ENCODE peak calls at places on chromosomes 11 and 22, in ten cellular contexts. Z is AG09309, L is fibroblast of villous mesenchyme, J is tibial nerve, E is OCI-LY7, X is uterus, S is WTC11, A is cardiac muscle cell, W is colonic mucosa, C is astrocyte of the spinal cord. V is an unnamed sample.
A peak's percentile ranks its signal among the peaks of the same experiment; 100 is the strongest.

GRCh38 chr11:1643146-1643690 is 13.6 kb downstream of the KRTAP5-5 start:
- DNase-seq in J (no peak), E (no peak), W (no peak), X (no peak), A (no peak), L (no peak), S (no peak), Z (no peak), C (no peak), V (peak; percentile 54)

GRCh38 chr22:49575703-49576081 is 252.0 kb downstream of the BRD1 start:
- DNase-seq in C (no peak), A (no peak), J (no peak), X (no peak), L (no peak), E (no peak), Z (no peak), S (no peak), W (no peak), V (peak; percentile 55)

GRCh38 chr11:46142561-46142960 is 21.3 kb upstream of the PHF21A start:
- DNase-seq in E (no peak), S (no peak), W (no peak), L (no peak), J (no peak), A (no peak), C (no peak), X (no peak), Z (no peak), V (no peak)

GRCh38 chr11:62372871-62373270 is 35.6 kb downstream of the ASRGL1 start:
- DNase-seq in Z (no peak), A (no peak), W (no peak), X (no peak), L (no peak), J (no peak), C (no peak), S (no peak), E (no peak), V (no peak)

GRCh38 chr22:50622723-50623327 is 5.1 kb downstream of the ARSA start:
- DNase-seq in X (no peak), J (no peak), W (peak; percentile 91), E (peak; percentile 44), A (no peak), L (no peak), Z (no peak), S (no peak), C (no peak), V (peak; percentile 87)

GRCh38 chr11:86672007-86672621 is at the start of gene ME3:
- DNase-seq in J (peak; percentile 33), C (peak; percentile 58), W (peak; percentile 71), S (peak; percentile 53), L (peak; percentile 52), E (no peak), Z (no peak), A (peak; percentile 49), X (peak; percentile 63), V (peak; percentile 87)

GRCh38 chr22:46336119-46337078 is 885 bp downstream of the TRMU start:
- DNase-seq in C (no peak), J (no peak), A (peak; percentile 63), S (peak; percentile 30), L (peak; percentile 21), W (peak; percentile 43), X (no peak), E (peak; percentile 27), Z (no peak), V (peak; percentile 81)

GRCh38 chr22:26318975-26319374 is 110.1 kb upstream of the ASPHD2 start:
- DNase-seq in A (no peak), W (no peak), X (no peak), S (no peak), J (no peak), C (no peak), E (no peak), Z (no peak), L (no peak), V (no peak)

GRCh38 chr11:123308077-123308476 is 113.0 kb upstream of the CLMP start:
- DNase-seq in X (no peak), Z (peak; percentile 91), A (peak; percentile 87), L (peak; percentile 87), E (no peak), J (peak; percentile 8), S (no peak), C (peak; percentile 45), W (no peak), V (no peak)

GRCh38 chr22:22941831-22942510 is 54.4 kb downstream of the IGLL5 start:
- DNase-seq in Z (no peak), J (no peak), E (peak; percentile 53), W (peak; percentile 14), A (no peak), C (no peak), X (peak; percentile 7), L (no peak), S (peak; percentile 3), V (no peak)

GRCh38 chr22:31144223-31144622 is 3.9 kb upstream of the PLA2G3 start:
- DNase-seq in A (no peak), S (no peak), E (no peak), Z (no peak), J (no peak), C (no peak), X (no peak), W (no peak), L (peak; percentile 37), V (no peak)

GRCh38 chr11:122733301-122733686 is 77.8 kb downstream of the UBASH3B start:
- DNase-seq in A (no peak), Z (no peak), L (peak; percentile 80), X (no peak), W (no peak), E (no peak), C (peak; percentile 83), S (no peak), J (peak; percentile 55), V (no peak)

GRCh38 chr22:19038164-19038546 is 84.1 kb downstream of the DGCR2 start:
- DNase-seq in Z (no peak), J (no peak), S (peak; percentile 7), L (no peak), C (no peak), X (no peak), E (no peak), A (no peak), W (no peak), V (peak; percentile 43)

GRCh38 chr11:69969890-69970784 is 108.0 kb upstream of the ANO1 start:
- DNase-seq in X (no peak), L (no peak), J (no peak), W (no peak), E (no peak), Z (no peak), C (no peak), A (no peak), S (no peak), V (no peak)

GRCh38 chr22:19892249-19892879 is 37.7 kb upstream of the GNB1L start:
- DNase-seq in A (no peak), Z (no peak), E (peak; percentile 66), L (peak; percentile 80), J (no peak), X (peak; percentile 47), S (no peak), W (no peak), C (peak; percentile 46), V (peak; percentile 65)

GRCh38 chr11:7846003-7846402 is 49.3 kb upstream of the OR5P2 start:
- DNase-seq in A (no peak), S (no peak), X (no peak), Z (no peak), E (no peak), W (no peak), L (no peak), C (no peak), J (no peak), V (no peak)

GRCh38 chr11:7851391-7851790 is 54.6 kb upstream of the OR5P2 start:
- DNase-seq in A (no peak), W (no peak), L (no peak), J (no peak), S (no peak), X (no peak), Z (no peak), C (no peak), E (no peak), V (no peak)
- TF ChIP-seq CTCF in A (no peak), W (no peak), L (no peak), J (no peak), S (no peak), X (no peak), Z (no peak), C (no peak), E (peak; percentile 69), V (no peak)

DNA sequence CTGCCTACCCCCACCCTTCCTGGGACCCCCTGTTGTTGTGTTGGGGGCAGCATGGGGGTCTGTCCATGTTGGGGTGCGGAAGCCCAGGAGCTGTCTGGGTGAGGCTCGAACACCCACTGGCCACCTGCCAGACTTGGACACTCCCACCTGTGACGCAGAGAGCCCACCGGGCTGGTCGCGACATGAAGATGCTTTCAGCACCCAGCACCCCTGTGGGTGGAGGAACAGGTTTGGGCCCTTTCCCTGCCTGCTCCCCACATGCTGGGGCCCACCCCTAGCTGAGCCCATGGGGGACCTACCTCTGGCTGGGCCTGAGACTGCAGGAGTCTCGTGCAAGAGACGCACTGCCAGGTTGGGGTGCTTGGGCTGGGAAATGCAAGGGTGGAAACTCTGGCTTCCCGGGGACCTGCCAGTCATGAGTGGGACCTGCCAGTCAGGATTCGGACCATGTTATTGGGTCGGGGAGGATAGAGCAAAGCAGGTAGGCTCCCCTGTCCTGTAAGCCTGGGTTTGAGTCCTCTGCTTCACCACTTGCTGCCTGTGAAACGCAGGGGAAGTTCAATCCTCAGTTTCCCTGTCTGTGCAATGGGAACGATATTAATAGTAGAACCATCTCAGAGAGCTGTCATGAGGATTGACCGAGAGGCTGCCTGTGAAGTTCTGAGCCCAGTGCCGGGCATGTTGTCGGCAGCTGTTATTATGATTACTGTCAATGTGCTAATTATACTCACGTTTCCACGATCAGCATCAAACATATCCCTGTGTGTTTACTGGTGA is 24.1 kb downstream of the KIAA1671 start:
- DNase-seq in W (no peak), J (no peak), Z (no peak), X (no peak), A (no peak), S (no peak), L (no peak), C (no peak), E (no peak), V (no peak)
- TF ChIP-seq CTCF in W (no peak), J (no peak), Z (no peak), X (no peak), A (no peak), S (no peak), L (no peak), C (no peak), E (no peak), V (no peak)

GRCh38 chr11:26651916-26652315 is 69.9 kb downstream of the SLC5A12 start:
- DNase-seq in X (no peak), C (no peak), E (no peak), S (no peak), A (no peak), Z (no peak), L (no peak), W (no peak), J (no peak), V (no peak)

GRCh38 chr11:26655287-26655686 is 66.6 kb downstream of the SLC5A12 start:
- DNase-seq in E (no peak), W (no peak), X (no peak), S (no peak), A (no peak), J (no peak), L (no peak), Z (no peak), C (no peak), V (no peak)

GRCh38 chr11:26649884-26650283 is 72.0 kb downstream of the SLC5A12 start:
- DNase-seq in Z (peak; percentile 34), C (peak; percentile 79), W (peak; percentile 75), E (peak; percentile 60), A (peak; percentile 71), L (peak; percentile 73), S (peak; percentile 70), J (peak; percentile 69), X (no peak), V (no peak)
- TF ChIP-seq CTCF in Z (peak; percentile 79), C (peak; percentile 79), W (peak; percentile 46), E (peak; percentile 88), A (peak; percentile 77), L (peak; percentile 77), S (peak; percentile 62), J (peak; percentile 41), X (peak; percentile 44), V (peak; percentile 77)

GRCh38 chr11:65118097-65118837 is 766 bp upstream of the ZNHIT2 start:
- DNase-seq in S (no peak), J (no peak), A (no peak), X (no peak), E (no peak), Z (no peak), L (no peak), C (no peak), W (no peak), V (peak; percentile 22)
- TF ChIP-seq CTCF in S (peak; percentile 29), J (no peak), A (no peak), X (no peak), E (no peak), Z (no peak), L (no peak), C (no peak), W (peak; percentile 1), V (no peak)